ENCODE peak calls at places on chromosome 10, in five cellular contexts. E is upper lobe of left lung, G is endothelial cell, J is SK-N-SH, C is HCT116. H is an unnamed sample.
A peak's percentile ranks its signal among the peaks of the same experiment; 100 is the strongest.

GRCh38 chr10:73226663-73227062 is 20.4 kb downstream of the DNAJC9 start:
- DNase-seq in E (no peak), G (no peak), J (no peak), C (no peak), H (no peak)

GRCh38 chr10:14839305-14839695 is 1.2 kb downstream of the HSPA14 start:
- DNase-seq in E (no peak), G (no peak), J (no peak), C (no peak), H (no peak)

GRCh38 chr10:77405771-77406241 is 231.8 kb downstream of the KCNMA1 start:
- DNase-seq in E (peak; percentile 74), G (peak; percentile 34), J (peak; percentile 58), C (peak; percentile 53), H (no peak)

GRCh38 chr10:133062085-133062484 is 25.6 kb upstream of the ADGRA1 start:
- DNase-seq in E (peak; percentile 65), G (no peak), J (no peak), C (no peak), H (no peak)

GRCh38 chr10:27724287-27724686 is 21.3 kb downstream of the MKX start:
- DNase-seq in E (no peak), G (no peak), J (no peak), C (no peak), H (no peak)

GRCh38 chr10:72162978-72163377 is 52.8 kb upstream of the ANAPC16 start:
- DNase-seq in E (no peak), G (no peak), J (no peak), C (no peak), H (no peak)

GRCh38 chr10:3389093-3389492 is 216.5 kb upstream of the PITRM1 start:
- DNase-seq in E (no peak), G (no peak), J (no peak), C (no peak), H (no peak)

GRCh38 chr10:130230036-130230435 is 93.8 kb downstream of the GLRX3 start:
- DNase-seq in E (no peak), G (no peak), J (no peak), C (no peak), H (no peak)

GRCh38 chr10:97849491-97850402 is at the start of gene GOLGA7B:
- DNase-seq in E (peak; percentile 91), G (peak; percentile 78), J (peak; percentile 92), C (no peak), H (peak; percentile 46)

GRCh38 chr10:48602401-48603135 is 2.3 kb downstream of the ARHGAP22 start:
- DNase-seq in E (no peak), G (no peak), J (no peak), C (no peak), H (no peak)
- TF ChIP-seq CTCF in E (no peak), G (no peak), J (no peak), C (no peak), H (no peak)

GRCh38 chr10:89591796-89592271 is 53.2 kb downstream of the PANK1 start:
- DNase-seq in E (no peak), G (no peak), J (no peak), C (no peak), H (no peak)

GRCh38 chr10:89593043-89593442 is 52.0 kb downstream of the PANK1 start:
- DNase-seq in E (no peak), G (no peak), J (no peak), C (no peak), H (no peak)

GRCh38 chr10:89590326-89590725 is 54.7 kb downstream of the PANK1 start:
- DNase-seq in E (no peak), G (no peak), J (no peak), C (no peak), H (no peak)

GRCh38 chr10:89592539-89592938 is 52.5 kb downstream of the PANK1 start:
- DNase-seq in E (no peak), G (no peak), J (no peak), C (no peak), H (no peak)

DNA sequence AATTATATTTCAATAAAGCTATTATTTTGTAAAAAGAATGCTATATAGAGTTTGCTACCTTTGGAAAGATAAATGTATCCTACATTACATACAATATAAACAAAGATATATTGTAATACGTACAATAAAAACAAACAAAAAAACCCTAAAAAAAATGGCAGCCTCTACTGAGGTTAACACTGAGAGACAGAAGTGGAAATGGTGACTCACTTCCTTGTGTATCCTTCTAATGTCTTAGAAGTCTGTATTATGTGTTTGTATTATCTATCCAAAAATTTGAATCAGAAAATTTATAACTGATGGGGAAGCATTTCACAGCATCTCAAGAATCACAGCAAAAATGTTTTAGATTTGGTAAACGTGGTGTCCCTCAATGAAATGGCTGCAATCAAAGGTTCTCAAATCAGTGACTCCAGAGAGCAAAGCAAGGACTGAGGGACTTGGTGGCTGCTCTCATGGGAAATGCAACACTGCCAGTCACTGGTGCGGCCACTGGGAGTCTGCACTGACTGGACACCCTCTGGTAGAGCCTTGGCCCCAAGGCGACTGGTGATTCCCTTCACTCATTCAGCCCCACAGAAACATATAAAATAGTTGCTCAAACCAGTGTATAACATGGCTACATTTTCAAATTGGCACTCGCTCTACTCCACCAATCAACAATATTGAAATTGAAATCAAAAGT is 53.8 kb downstream of the PANK1 start:
- DNase-seq in E (no peak), G (no peak), J (no peak), C (no peak), H (no peak)
- TF ChIP-seq CTCF in E (no peak), G (no peak), J (no peak), C (no peak), H (no peak)

GRCh38 chr10:44044549-44044948 is 340.3 kb downstream of the CXCL12 start:
- DNase-seq in E (peak; percentile 5), G (no peak), J (peak; percentile 49), C (no peak), H (no peak)
- TF ChIP-seq CTCF in E (no peak), G (no peak), J (no peak), C (no peak), H (no peak)

DNA sequence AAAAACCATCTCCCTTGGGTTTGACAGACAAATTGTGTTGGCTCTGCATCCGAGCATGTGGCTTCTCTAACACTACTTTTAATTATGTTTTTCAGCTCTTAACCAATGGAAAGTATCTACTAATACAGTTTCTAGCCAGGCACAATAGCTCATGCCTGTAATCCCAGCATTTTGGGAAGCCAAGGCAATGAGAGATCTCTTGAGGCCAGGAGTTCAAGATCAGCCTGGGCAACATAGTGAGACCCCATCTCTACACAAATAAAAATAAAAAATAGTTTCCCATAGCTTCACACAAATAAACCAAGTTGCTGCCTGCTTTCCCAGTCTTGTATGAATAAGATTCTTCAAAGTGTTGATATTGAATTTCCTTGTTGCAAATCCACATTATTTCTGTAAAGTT is 13.8 kb upstream of the ARHGAP12 start:
- DNase-seq in E (no peak), G (no peak), J (no peak), C (no peak), H (no peak)
- TF ChIP-seq CTCF in E (no peak), G (no peak), J (no peak), C (no peak), H (no peak)

DNA sequence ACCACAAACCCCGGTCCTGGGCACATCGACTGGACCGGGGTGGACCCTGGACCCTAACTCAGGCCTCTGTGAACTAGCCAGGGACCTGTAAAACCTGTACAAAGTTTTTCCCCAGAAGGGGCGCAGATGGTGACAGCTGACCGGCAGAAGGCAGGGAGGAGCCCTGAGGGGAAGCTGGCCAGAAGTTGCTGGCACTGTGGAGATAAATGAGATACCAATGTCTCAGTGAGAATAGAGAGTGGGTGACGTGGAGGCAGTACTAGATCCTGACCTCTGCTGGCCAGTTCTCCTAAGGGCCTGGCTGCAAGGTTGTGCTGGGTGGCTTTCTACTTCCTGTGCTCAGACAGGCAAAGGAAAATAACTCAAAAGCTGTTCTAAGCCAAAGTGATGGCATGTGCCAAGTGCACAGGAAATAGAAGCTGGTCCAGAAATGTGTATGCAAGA is 10.6 kb upstream of the TSPAN14 start:
- DNase-seq in E (no peak), G (peak; percentile 23), J (peak; percentile 75), C (no peak), H (no peak)
- TF ChIP-seq CTCF in E (peak; percentile 25), G (no peak), J (peak; percentile 58), C (peak; percentile 48), H (no peak)

GRCh38 chr10:103566536-103566935 is 73.0 kb downstream of the NEURL1 start:
- DNase-seq in E (no peak), G (no peak), J (no peak), C (no peak), H (no peak)
- TF ChIP-seq CTCF in E (no peak), G (no peak), J (no peak), C (no peak), H (no peak)

DNA sequence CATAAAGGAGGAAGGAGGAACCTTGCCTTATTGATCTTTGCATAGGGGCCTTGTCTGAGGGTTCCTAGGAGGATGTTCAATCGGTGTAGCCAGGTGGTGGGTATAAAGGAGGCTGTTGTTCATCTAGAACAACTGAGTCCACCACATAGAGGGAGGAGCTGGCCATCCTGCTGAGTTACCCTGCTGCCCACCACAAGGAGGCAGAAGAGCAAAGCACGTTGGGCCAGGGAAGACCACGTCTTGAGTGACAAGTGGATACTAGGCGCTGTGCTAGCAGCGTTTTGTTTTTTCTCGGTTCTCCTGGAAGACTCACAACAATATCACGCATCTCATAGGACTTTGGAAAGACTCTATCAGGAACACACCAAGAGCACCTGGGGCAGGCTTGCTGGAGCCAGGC is 20.0 kb downstream of the FOXI2 start:
- DNase-seq in E (no peak), G (no peak), J (no peak), C (peak; percentile 4), H (no peak)
- TF ChIP-seq CTCF in E (no peak), G (no peak), J (no peak), C (peak; percentile 62), H (no peak)

DNA sequence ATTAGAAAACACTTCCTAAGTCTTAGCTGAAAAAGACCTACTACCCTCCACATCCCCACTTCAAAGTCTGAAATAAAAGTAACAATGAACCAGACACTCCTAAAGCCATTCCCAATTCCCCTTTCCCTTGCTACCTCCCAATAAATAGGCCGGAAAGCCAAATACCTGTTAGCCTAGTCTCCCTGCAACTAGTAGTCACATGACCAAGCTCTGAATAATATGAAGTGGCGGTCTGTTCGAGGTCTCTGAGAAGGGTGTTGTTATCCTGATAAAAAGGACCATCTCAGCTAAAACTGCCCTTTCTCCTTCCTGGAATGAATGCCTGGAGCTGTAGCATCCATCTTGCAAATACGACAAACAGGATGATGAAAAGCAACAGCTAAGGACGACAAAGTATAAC is 6.1 kb downstream of the KIF5B start:
- DNase-seq in E (no peak), G (no peak), J (no peak), C (no peak), H (no peak)
- TF ChIP-seq CTCF in E (no peak), G (no peak), J (no peak), C (no peak), H (no peak)